ENCODE peak calls at places on chromosomes 4 and X, in four cellular contexts. C, H, V and W are unnamed samples.

GRCh38 chrX:39204945-39205344 is 403.7 kb downstream of the MID1IP1 start:
- DNase-seq in C (no peak), H (no peak), V (no peak), W (no peak)

GRCh38 chrX:105876658-105877057 is 54.3 kb downstream of the NRK start:
- DNase-seq in C (no peak), H (peak; percentile 19), V (peak; percentile 14), W (peak; percentile 49)

GRCh38 chrX:16457239-16457638 is 192.7 kb upstream of the S100G start:
- DNase-seq in C (no peak), H (no peak), V (no peak), W (no peak)

GRCh38 chr4:16694491-16695276 is 203.8 kb downstream of the LDB2 start:
- DNase-seq in C (no peak), H (no peak), V (peak; percentile 32), W (no peak)

GRCh38 chr4:119623025-119623424 is 5.6 kb downstream of the PDE5A start:
- DNase-seq in C (no peak), H (no peak), V (no peak), W (no peak)

GRCh38 chr4:65344278-65344825 is 325.9 kb downstream of the EPHA5 start:
- DNase-seq in C (no peak), H (no peak), V (no peak), W (no peak)

GRCh38 chr4:169922632-169923276 is 103.4 kb downstream of the MFAP3L start:
- DNase-seq in C (no peak), H (no peak), V (no peak), W (no peak)

GRCh38 chr4:127686656-127687055 is 43.5 kb upstream of the SLC25A31 start:
- DNase-seq in C (no peak), H (no peak), V (no peak), W (no peak)

GRCh38 chr4:77453911-77454310 is 151.7 kb upstream of the CXCL13 start:
- DNase-seq in C (no peak), H (no peak), V (no peak), W (no peak)

GRCh38 chr4:2255501-2256155 is 6.3 kb downstream of the MXD4 start:
- DNase-seq in C (peak; percentile 30), H (no peak), V (no peak), W (no peak)